ENCODE peak calls at places on chromosomes 4 and X, in seven cellular contexts. Z is pancreas, B is Peyer's patch, D is colonic mucosa, M is coronary artery, K is fibroblast of lung, T is IMR-90. F is an unnamed sample.

GRCh38 chr4:147054241-147054902 is 108.7 kb upstream of the TTC29 start:
- DNase-seq in Z (no peak), B (no peak), D (no peak), M (no peak), K (peak; percentile 31), T (no peak), F (no peak)

GRCh38 chr4:87188063-87188462 is 32.4 kb downstream of the KLHL8 start:
- DNase-seq in Z (no peak), B (no peak), D (no peak), M (no peak), K (no peak), T (peak; percentile 65), F (no peak)

GRCh38 chrX:11386001-11386523 is 92.8 kb downstream of the AMELX start:
- DNase-seq in Z (no peak), B (no peak), D (no peak), M (no peak), K (peak; percentile 77), T (peak; percentile 75), F (no peak)

GRCh38 chrX:19883878-19884277 is 3.5 kb downstream of the SH3KBP1 start:
- DNase-seq in Z (no peak), B (peak; percentile 66), D (no peak), M (no peak), K (no peak), T (no peak), F (no peak)

GRCh38 chr4:142278171-142278570 is 567.9 kb downstream of the INPP4B start:
- DNase-seq in Z (no peak), B (no peak), D (no peak), M (no peak), K (peak; percentile 62), T (peak; percentile 55), F (no peak)

GRCh38 chrX:134929813-134930212 is 61.0 kb upstream of the SMIM10 start:
- DNase-seq in Z (no peak), B (no peak), D (no peak), M (no peak), K (no peak), T (no peak), F (no peak)

GRCh38 chr4:8741513-8742226 is 130.0 kb downstream of the HMX1 start:
- DNase-seq in Z (no peak), B (peak; percentile 24), D (no peak), M (no peak), K (no peak), T (no peak), F (no peak)

GRCh38 chr4:120964596-120964995 is 42.1 kb upstream of the PRDM5 start:
- DNase-seq in Z (no peak), B (no peak), D (no peak), M (no peak), K (no peak), T (no peak), F (no peak)

GRCh38 chr4:6910340-6910959 is 824 bp downstream of the TBC1D14 start:
- DNase-seq in Z (peak; percentile 38), B (no peak), D (peak; percentile 49), M (no peak), K (no peak), T (no peak), F (no peak)

GRCh38 chr4:94011190-94011589 is 182.6 kb downstream of the ATOH1 start:
- DNase-seq in Z (no peak), B (no peak), D (no peak), M (no peak), K (no peak), T (no peak), F (no peak)

GRCh38 chr4:120915311-120915710 is 7.2 kb downstream of the PRDM5 start:
- DNase-seq in Z (no peak), B (no peak), D (no peak), M (no peak), K (no peak), T (no peak), F (no peak)

GRCh38 chr4:159129822-159130550 is 27.1 kb downstream of the RAPGEF2 start:
- DNase-seq in Z (no peak), B (no peak), D (no peak), M (no peak), K (no peak), T (no peak), F (no peak)

GRCh38 chrX:29241831-29242230 is 654.6 kb downstream of the IL1RAPL1 start:
- DNase-seq in Z (no peak), B (no peak), D (no peak), M (no peak), K (peak; percentile 13), T (peak; percentile 62), F (no peak)

GRCh38 chrX:44227981-44228380 is 115.5 kb downstream of the EFHC2 start:
- DNase-seq in Z (no peak), B (no peak), D (no peak), M (no peak), K (no peak), T (no peak), F (no peak)

GRCh38 chrX:44224760-44225159 is 118.7 kb downstream of the EFHC2 start:
- DNase-seq in Z (no peak), B (peak; percentile 48), D (peak; percentile 49), M (no peak), K (no peak), T (no peak), F (no peak)

GRCh38 chrX:44218465-44218864 is 125.0 kb downstream of the EFHC2 start:
- DNase-seq in Z (no peak), B (no peak), D (no peak), M (no peak), K (no peak), T (no peak), F (no peak)

GRCh38 chrX:44225667-44226066 is 117.8 kb downstream of the EFHC2 start:
- DNase-seq in Z (no peak), B (no peak), D (no peak), M (no peak), K (no peak), T (no peak), F (no peak)

GRCh38 chrX:44223150-44223549 is 120.3 kb downstream of the EFHC2 start:
- DNase-seq in Z (peak; percentile 70), B (peak; percentile 56), D (peak; percentile 73), M (no peak), K (peak; percentile 77), T (peak; percentile 38), F (no peak)
- H3K27ac ChIP-seq in Z (no peak overlapping the region), B (no peak overlapping the region), D (no peak overlapping the region), M (no peak overlapping the region), K (no peak overlapping the region), T (no peak overlapping the region), F (no peak overlapping the region)

DNA sequence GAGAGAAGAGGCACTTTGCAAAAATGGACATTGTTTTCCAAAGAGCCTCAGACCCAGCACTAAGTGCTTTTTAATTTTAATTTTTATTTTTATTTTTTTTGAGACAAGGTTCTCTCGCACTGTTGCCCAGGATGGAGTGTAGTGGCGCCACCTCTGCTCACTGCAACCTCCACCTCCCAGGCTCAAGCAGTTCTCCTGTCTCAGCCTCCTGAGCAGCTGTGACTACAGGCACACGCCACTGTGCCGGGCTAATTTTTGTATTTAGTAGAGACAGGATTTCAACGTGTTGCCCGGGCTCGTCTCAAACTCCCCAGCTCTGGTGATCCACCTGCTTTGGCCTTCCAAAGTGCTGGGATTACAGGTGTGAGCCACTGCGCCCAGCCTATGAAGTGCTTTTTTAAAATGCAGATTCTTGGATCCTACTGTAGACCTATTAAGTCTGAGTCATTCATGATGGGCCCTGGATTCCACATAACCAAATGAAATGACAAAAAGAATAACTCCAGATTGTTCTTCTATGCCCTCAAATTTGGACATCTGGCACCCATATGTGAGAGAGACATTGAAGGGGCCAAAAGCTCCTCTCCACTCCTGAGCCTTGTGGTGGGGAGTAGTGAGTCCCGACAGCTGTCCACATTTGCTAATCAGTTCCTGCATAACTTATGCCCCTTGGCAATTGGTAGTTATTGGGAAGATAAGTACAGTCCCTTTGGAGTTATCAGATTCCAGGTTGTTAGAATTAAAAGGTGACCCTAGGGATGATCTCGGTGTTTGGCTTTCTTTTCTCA is 3.6 kb downstream of the NOCT start:
- DNase-seq in Z (no peak), B (no peak), D (no peak), M (no peak), K (peak; percentile 74), T (peak; percentile 85), F (no peak)
- TF ChIP-seq CTCF in Z (no peak), B (no peak), D (no peak), M (no peak), K (no peak), T (no peak), F (no peak)

DNA sequence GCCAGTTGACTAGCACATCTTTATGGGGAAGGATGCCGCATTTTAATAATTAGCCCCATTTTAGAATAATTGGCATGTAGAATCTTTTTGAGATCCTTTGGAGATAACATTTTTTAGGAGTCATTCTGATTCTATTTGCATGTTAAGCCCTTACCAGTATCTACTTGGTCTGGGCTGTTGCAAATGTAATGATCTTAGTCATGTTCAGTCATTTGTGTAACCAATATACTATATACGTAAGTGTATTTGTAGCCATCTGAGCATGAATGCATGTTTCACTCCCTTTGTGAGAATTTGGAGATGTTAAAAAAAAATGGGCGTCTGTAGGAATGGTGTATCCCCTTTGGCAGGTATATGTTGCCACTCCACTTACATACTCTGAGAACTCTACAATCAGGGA is 119.1 kb downstream of the TEX13A start:
- DNase-seq in Z (no peak), B (no peak), D (no peak), M (no peak), K (no peak), T (no peak), F (no peak)
- H3K27ac ChIP-seq in Z (no peak overlapping the region), B (no peak overlapping the region), D (no peak overlapping the region), M (no peak overlapping the region), K (no peak overlapping the region), T (no peak overlapping the region), F (no peak overlapping the region)

GRCh38 chrX:153783378-153784013 is 2.7 kb downstream of the SRPK3 start:
- DNase-seq in Z (no peak), B (no peak), D (no peak), M (no peak), K (no peak), T (no peak), F (no peak)

GRCh38 chrX:153782871-153783270 is 2.0 kb downstream of the SRPK3 start:
- DNase-seq in Z (no peak), B (no peak), D (no peak), M (no peak), K (no peak), T (no peak), F (no peak)

GRCh38 chrX:153781428-153782047 is 697 bp downstream of the SRPK3 start:
- DNase-seq in Z (no peak), B (no peak), D (no peak), M (no peak), K (no peak), T (no peak), F (no peak)

GRCh38 chrX:153780678-153781427 is at the start of gene SRPK3:
- DNase-seq in Z (no peak), B (no peak), D (no peak), M (no peak), K (peak; percentile 27), T (no peak), F (no peak)

DNA sequence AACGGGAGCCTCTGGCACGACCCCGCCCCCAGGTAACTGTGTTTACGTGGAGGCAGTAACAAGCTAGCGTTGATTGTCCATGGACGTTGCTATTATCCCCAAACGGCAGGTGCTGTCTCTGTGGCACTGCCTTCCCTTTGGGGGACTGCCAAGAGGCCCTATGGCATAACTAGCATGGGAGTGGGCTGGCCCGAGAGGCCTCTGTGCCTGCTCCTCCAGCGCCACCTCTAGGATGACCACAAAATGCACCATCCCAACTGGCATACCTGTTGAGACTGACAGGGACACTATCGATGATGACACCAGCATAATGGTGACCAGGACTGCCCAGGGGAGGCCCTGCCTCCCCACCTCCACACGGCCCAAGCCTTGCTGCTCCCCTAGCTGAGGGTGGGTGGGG is 1.5 kb downstream of the SRPK3 start:
- DNase-seq in Z (no peak), B (no peak), D (no peak), M (no peak), K (no peak), T (no peak), F (no peak)
- TF ChIP-seq CTCF in Z (no peak), B (no peak), D (no peak), M (no peak), K (no peak), T (no peak), F (no peak)